ENCODE peak calls at places on chromosomes 13 and 19, in nine cellular contexts. R is HFFc6; U is testis; B is GM12892; J is NCI-H774; C is activated CD4-positive, alpha-beta memory T cell treated with anti-CD3 and anti-CD28 coated beads for 36 hours; K is astrocyte of the spinal cord; Y is tibial nerve; D is endodermal cell. V is an unnamed sample.

GRCh38 chr13:92739306-92739818 is 487.2 kb upstream of the GPC6 start:
- DNase-seq in R (no peak), U (no peak), B (no peak), J (no peak), C (no peak), K (no peak), Y (no peak), D (no peak), V (peak)

GRCh38 chr19:32687681-32688080 is 3.9 kb upstream of the NUDT19 start:
- DNase-seq in R (no peak), U (no peak), B (no peak), J (no peak), C (no peak), K (no peak), Y (no peak), D (no peak), V (no peak)

GRCh38 chr13:110379905-110380341 is 72.8 kb downstream of the COL4A2 start:
- DNase-seq in R (peak), U (no peak), B (no peak), J (no peak), C (no peak), K (peak), Y (no peak), D (peak), V (peak)

GRCh38 chr13:99406799-99407201 is 94.5 kb upstream of the TM9SF2 start:
- DNase-seq in R (no peak), U (peak), B (no peak), J (no peak), C (no peak), K (no peak), Y (no peak), D (no peak), V (peak)

GRCh38 chr19:38711726-38712153 is 32.5 kb downstream of the CAPN12 start:
- DNase-seq in R (peak), U (peak), B (no peak), J (no peak), C (no peak), K (peak), Y (no peak), D (no peak), V (peak)

GRCh38 chr13:21121616-21122015 is 54.7 kb downstream of the SKA3 start:
- DNase-seq in R (no peak), U (no peak), B (no peak), J (no peak), C (no peak), K (no peak), Y (no peak), D (no peak), V (peak)

GRCh38 chr13:69010789-69011188 is 1096.8 kb upstream of the ATXN8OS start:
- DNase-seq in R (no peak), U (no peak), B (no peak), J (no peak), C (no peak), K (no peak), Y (no peak), D (no peak), V (no peak)

GRCh38 chr13:49638416-49639072 is 10.2 kb downstream of the ARL11 start:
- DNase-seq in R (no peak), U (no peak), B (no peak), J (no peak), C (no peak), K (no peak), Y (no peak), D (no peak), V (no peak)

GRCh38 chr13:44306401-44307192 is 67.0 kb upstream of the SERP2 start:
- DNase-seq in R (peak), U (no peak), B (no peak), J (no peak), C (no peak), K (peak), Y (peak), D (peak), V (peak)

GRCh38 chr19:1862424-1863307 is 713 bp downstream of the KLF16 start:
- DNase-seq in R (no peak), U (no peak), B (peak), J (peak), C (peak), K (no peak), Y (no peak), D (peak), V (no peak)

GRCh38 chr19:18385675-18386542 is at the start of gene GDF15:
- DNase-seq in R (peak), U (peak), B (no peak), J (no peak), C (peak), K (peak), Y (peak), D (peak), V (peak)

GRCh38 chr13:21913010-21913409 is 242.1 kb downstream of the FGF9 start:
- DNase-seq in R (no peak), U (peak), B (no peak), J (no peak), C (peak), K (no peak), Y (no peak), D (peak), V (no peak)

GRCh38 chr13:19860884-19861655 is 2.4 kb downstream of the ZMYM5 start:
- DNase-seq in R (peak), U (no peak), B (no peak), J (no peak), C (peak), K (peak), Y (no peak), D (peak), V (peak)

GRCh38 chr19:7701654-7702457 is at the start of gene FCER2:
- DNase-seq in R (no peak), U (no peak), B (peak), J (no peak), C (no peak), K (no peak), Y (no peak), D (no peak), V (no peak)

GRCh38 chr13:37621811-37622361 is 23.3 kb upstream of the POSTN start:
- DNase-seq in R (no peak), U (no peak), B (no peak), J (no peak), C (no peak), K (peak), Y (no peak), D (no peak), V (peak)

GRCh38 chr13:31968473-31968872 is 63.1 kb upstream of the FRY start:
- DNase-seq in R (no peak), U (peak), B (no peak), J (no peak), C (no peak), K (no peak), Y (no peak), D (no peak), V (peak)

GRCh38 chr13:31314961-31315360 is 115.2 kb downstream of the B3GLCT start:
- DNase-seq in R (no peak), U (no peak), B (no peak), J (no peak), C (no peak), K (no peak), Y (no peak), D (no peak), V (no peak)